ENCODE peak calls at places on chromosomes 13 and 19, in nine cellular contexts. E, I, A, L, Y, J, F, Z and U are unnamed samples.
A peak's percentile ranks its signal among the peaks of the same experiment; 100 is the strongest.

GRCh38 chr13:58376775-58377174 is 745.2 kb downstream of the PCDH17 start:
- DNase-seq in A (no peak), J (no peak), L (no peak), Z (no peak), Y (no peak), E (no peak), F (no peak), I (no peak), U (no peak)

GRCh38 chr13:99203601-99204579 is 3.2 kb downstream of the UBAC2 start:
- DNase-seq in F (no peak), Z (no peak), Y (no peak), I (no peak), A (no peak), J (no peak), L (no peak), E (peak; percentile 28), U (no peak)

GRCh38 chr13:75685239-75685697 is 49.1 kb downstream of the LMO7 start:
- DNase-seq in J (no peak), L (no peak), Y (no peak), E (peak; percentile 65), F (no peak), A (peak; percentile 92), Z (peak; percentile 91), I (no peak), U (no peak)

GRCh38 chr19:57056972-57057371 is 62.8 kb upstream of the USP29 start:
- DNase-seq in Y (no peak), I (no peak), J (no peak), A (peak; percentile 0), L (no peak), E (no peak), F (peak; percentile 50), Z (peak; percentile 11), U (no peak)

GRCh38 chr13:33624253-33624652 is 193.7 kb upstream of the RFC3 start:
- DNase-seq in Z (no peak), Y (no peak), A (no peak), L (no peak), I (no peak), J (no peak), E (no peak), F (no peak), U (no peak)

GRCh38 chr13:46982856-46983582 is 86.2 kb upstream of the HTR2A start:
- DNase-seq in Z (no peak), E (no peak), Y (no peak), I (no peak), A (no peak), J (no peak), F (no peak), L (no peak), U (no peak)

GRCh38 chr13:83332751-83333150 is 549.5 kb downstream of the SLITRK1 start:
- DNase-seq in A (no peak), Z (no peak), I (no peak), E (no peak), L (no peak), F (no peak), Y (no peak), J (no peak), U (no peak)

GRCh38 chr19:32373614-32374295 is 28.3 kb downstream of the ZNF507 start:
- DNase-seq in Y (peak; percentile 57), F (no peak), I (peak; percentile 68), E (no peak), L (no peak), A (peak; percentile 99), J (no peak), Z (peak; percentile 100), U (no peak)

GRCh38 chr19:14686411-14686810 is 3.4 kb upstream of the ZNF333 start:
- DNase-seq in F (no peak), L (no peak), A (peak; percentile 44), E (peak; percentile 52), J (no peak), Z (peak; percentile 9), Y (no peak), I (no peak), U (no peak)

GRCh38 chr13:71634605-71635443 is 232.2 kb downstream of the DACH1 start:
- DNase-seq in Y (no peak), A (no peak), I (no peak), F (no peak), J (no peak), L (no peak), E (no peak), Z (peak; percentile 60), U (no peak)

GRCh38 chr19:47110521-47111080 is 3.0 kb downstream of the ZC3H4 start:
- DNase-seq in A (peak; percentile 25), Z (no peak), F (no peak), I (no peak), Y (no peak), J (no peak), E (no peak), L (no peak), U (peak; percentile 80)

GRCh38 chr13:113495494-113496251 is 5.2 kb upstream of the DCUN1D2 start:
- DNase-seq in Z (peak; percentile 41), E (peak; percentile 80), J (no peak), L (no peak), A (no peak), F (no peak), Y (no peak), I (no peak), U (peak; percentile 25)

GRCh38 chr13:37070145-37070695 is 10.7 kb upstream of the SUPT20H start:
- DNase-seq in Y (no peak), J (no peak), I (no peak), E (no peak), L (no peak), Z (no peak), F (no peak), A (no peak), U (no peak)

GRCh38 chr19:47122359-47123335 is 8.0 kb upstream of the SAE1 start:
- DNase-seq in A (peak; percentile 84), F (no peak), Z (peak; percentile 83), E (no peak), Y (no peak), J (no peak), L (no peak), I (no peak), U (no peak)

GRCh38 chr19:34096020-34096915 is 76.0 kb upstream of the LSM14A start:
- DNase-seq in Y (no peak), L (no peak), I (no peak), A (peak; percentile 65), J (no peak), E (peak; percentile 66), Z (peak; percentile 50), F (no peak), U (peak; percentile 48)

GRCh38 chr13:38866649-38867048 is 124.0 kb downstream of the STOML3 start:
- DNase-seq in I (no peak), E (no peak), F (no peak), A (no peak), L (no peak), Y (no peak), J (no peak), Z (no peak), U (no peak)

GRCh38 chr13:104137416-104137815 is 1071.2 kb upstream of the SLC10A2 start:
- DNase-seq in Y (no peak), I (no peak), L (no peak), A (no peak), Z (no peak), J (no peak), F (no peak), E (no peak), U (no peak)

GRCh38 chr19:46955114-46955812 is 64.4 kb upstream of the NPAS1 start:
- DNase-seq in E (no peak), Z (peak; percentile 52), Y (no peak), L (no peak), I (no peak), J (no peak), F (peak; percentile 57), A (peak; percentile 74), U (peak; percentile 75)

GRCh38 chr13:51246005-51246404 is 23.8 kb downstream of the FAM124A start:
- DNase-seq in F (no peak), Z (no peak), J (no peak), L (no peak), I (no peak), A (no peak), Y (no peak), E (peak; percentile 32), U (no peak)

GRCh38 chr19:589693-590395 is at the start of gene HCN2:
- DNase-seq in F (no peak), J (no peak), A (peak; percentile 45), Z (no peak), I (no peak), L (no peak), Y (no peak), E (no peak), U (no peak)
- H3K27ac ChIP-seq in F (no peak within 1 kb of the TSS), J (no peak within 1 kb of the TSS), A (no peak within 1 kb of the TSS), Z (no peak within 1 kb of the TSS), I (peak within 1 kb of the TSS; percentile 75), L (no peak within 1 kb of the TSS), Y (no peak within 1 kb of the TSS), E (no peak within 1 kb of the TSS), U (no peak within 1 kb of the TSS)

GRCh38 chr19:5804516-5805464 is at the start of gene NRTN:
- DNase-seq in J (peak; percentile 44), E (peak; percentile 84), Y (no peak), I (no peak), F (no peak), A (no peak), L (peak; percentile 76), Z (no peak), U (no peak)
- H3K4me3 ChIP-seq in J (no peak within 1 kb of the TSS), E (peak within 1 kb of the TSS; percentile 71), Y (no peak within 1 kb of the TSS), I (peak within 1 kb of the TSS; percentile 56), F (peak within 1 kb of the TSS; percentile 26), A (peak within 1 kb of the TSS; percentile 66), L (no peak within 1 kb of the TSS), Z (peak within 1 kb of the TSS; percentile 32), U (no peak within 1 kb of the TSS)

GRCh38 chr13:44537238-44537637 is 38.9 kb downstream of the TSC22D1 start:
- DNase-seq in Z (no peak), J (no peak), E (no peak), A (no peak), Y (no peak), I (no peak), F (no peak), L (no peak), U (no peak)

GRCh38 chr13:44546164-44546563 is 30.0 kb downstream of the TSC22D1 start:
- DNase-seq in L (no peak), Z (no peak), I (no peak), A (no peak), J (no peak), E (no peak), Y (no peak), F (no peak), U (no peak)

GRCh38 chr13:44543424-44543823 is 32.7 kb downstream of the TSC22D1 start:
- DNase-seq in F (no peak), Y (no peak), L (no peak), Z (no peak), J (no peak), I (no peak), A (no peak), E (no peak), U (no peak)

GRCh38 chr13:44541601-44542000 is 34.5 kb downstream of the TSC22D1 start:
- DNase-seq in I (no peak), Z (no peak), Y (no peak), E (no peak), L (no peak), F (no peak), A (no peak), J (no peak), U (no peak)

GRCh38 chr13:44540761-44541434 is 35.2 kb downstream of the TSC22D1 start:
- DNase-seq in Y (no peak), Z (no peak), I (no peak), A (no peak), E (no peak), J (no peak), L (no peak), F (no peak), U (no peak)
- H3K4me1 ChIP-seq in Y (no peaks in the 10 kb centered on the region), Z (no peaks in the 10 kb centered on the region), I (no peaks in the 10 kb centered on the region), A (no peaks in the 10 kb centered on the region), E (peaks cover 6% of the 10 kb centered on the region), J (peaks cover 2% of the 10 kb centered on the region), L (no peaks in the 10 kb centered on the region), F (no peaks in the 10 kb centered on the region), U (no peaks in the 10 kb centered on the region)

GRCh38 chr19:18644144-18645034 is 7.6 kb downstream of the KLHL26 start:
- DNase-seq in A (peak; percentile 54), I (no peak), L (no peak), F (no peak), J (no peak), Z (no peak), Y (no peak), E (no peak), U (no peak)
- H3K27ac ChIP-seq in A (no peak overlapping the region), I (peak overlapping the region; percentile 76), L (peak overlapping the region; percentile 27), F (no peak overlapping the region), J (peak overlapping the region; percentile 70), Z (no peak overlapping the region), Y (no peak overlapping the region), E (no peak overlapping the region), U (no peak overlapping the region)